ENCODE peak calls at places on chromosomes 12 and 14, in four cellular contexts. U is vagina, R is hepatocyte, V is A549. A is an unnamed sample.
A peak's percentile ranks its signal among the peaks of the same experiment; 100 is the strongest.

GRCh38 chr14:20986811-20987210 is 3.0 kb upstream of the METTL17 start:
- DNase-seq in V (peak; percentile 83), R (peak; percentile 72), U (no peak), A (no peak)

GRCh38 chr12:109732321-109733305 is 19.0 kb downstream of the FAM222A start:
- DNase-seq in U (no peak), R (no peak), V (no peak), A (no peak)

GRCh38 chr12:2396448-2396871 is 343.7 kb downstream of the CACNA1C start:
- DNase-seq in R (no peak), U (no peak), V (no peak), A (no peak)

GRCh38 chr12:78096909-78097597 is 266.4 kb downstream of the NAV3 start:
- DNase-seq in R (peak; percentile 42), U (no peak), V (no peak), A (peak; percentile 73)

GRCh38 chr12:104504151-104504550 is 47.4 kb downstream of the CHST11 start:
- DNase-seq in U (no peak), V (no peak), R (no peak), A (no peak)

GRCh38 chr12:101962486-101962885 is 85.1 kb downstream of the DRAM1 start:
- DNase-seq in V (no peak), R (no peak), U (no peak), A (no peak)

GRCh38 chr12:107130830-107131760 is 37.7 kb upstream of the CRY1 start:
- DNase-seq in R (peak; percentile 30), U (no peak), V (no peak), A (peak; percentile 11)

GRCh38 chr12:97047361-97047760 is 140.3 kb downstream of the NEDD1 start:
- DNase-seq in V (no peak), R (no peak), U (no peak), A (no peak)

GRCh38 chr12:119715268-119715620 is 47.3 kb downstream of the PRKAB1 start:
- DNase-seq in V (no peak), R (no peak), U (no peak), A (no peak)

GRCh38 chr12:1474059-1474537 is 120.3 kb downstream of the FBXL14 start:
- DNase-seq in R (peak; percentile 14), V (peak; percentile 12), U (no peak), A (peak; percentile 68)

GRCh38 chr12:110577717-110578521 is 5.2 kb downstream of the PPTC7 start:
- DNase-seq in R (peak; percentile 14), U (no peak), V (peak; percentile 55), A (no peak)

GRCh38 chr12:110885152-110885840 is 35.1 kb downstream of the MYL2 start:
- DNase-seq in V (no peak), R (no peak), U (no peak), A (no peak)

GRCh38 chr12:76006028-76006916 is 25.3 kb downstream of the PHLDA1 start:
- DNase-seq in U (no peak), R (no peak), V (no peak), A (peak; percentile 90)

GRCh38 chr14:42980419-42980818 is 1373.7 kb downstream of the LRFN5 start:
- DNase-seq in V (no peak), R (no peak), U (no peak), A (peak; percentile 42)

GRCh38 chr12:90010089-90010488 is 301.5 kb upstream of the ATP2B1 start:
- DNase-seq in V (no peak), U (no peak), R (no peak), A (no peak)

GRCh38 chr12:46579474-46579873 is 206.9 kb upstream of the SLC38A2 start:
- DNase-seq in R (no peak), U (no peak), V (no peak), A (no peak)

GRCh38 chr12:26268841-26269553 is 73.6 kb downstream of the SSPN start:
- DNase-seq in U (no peak), R (peak; percentile 31), V (no peak), A (no peak)

GRCh38 chr12:25585021-25585523 is 32.0 kb upstream of the LMNTD1 start:
- DNase-seq in R (peak; percentile 16), V (no peak), U (peak; percentile 95), A (peak; percentile 35)

GRCh38 chr12:96237465-96238077 is 43.4 kb downstream of the ELK3 start:
- DNase-seq in V (no peak), R (no peak), U (no peak), A (no peak)

GRCh38 chr12:47820631-47821345 is 1.1 kb upstream of the HDAC7 start:
- DNase-seq in R (peak; percentile 92), V (peak; percentile 98), U (peak; percentile 97), A (peak; percentile 94)

GRCh38 chr12:122081697-122082221 is 3.2 kb downstream of the MLXIP start:
- DNase-seq in V (no peak), U (no peak), R (peak; percentile 38), A (peak; percentile 27)

GRCh38 chr12:113135178-113136127 is at the start of gene RASAL1:
- DNase-seq in U (no peak), V (peak; percentile 86), R (peak; percentile 41), A (no peak)

GRCh38 chr12:104058796-104059195 is 5.5 kb upstream of the HCFC2 start:
- DNase-seq in V (no peak), U (no peak), R (no peak), A (no peak)

GRCh38 chr12:8038659-8039114 is 6.2 kb downstream of the FOXJ2 start:
- DNase-seq in V (no peak), R (peak; percentile 81), U (no peak), A (peak; percentile 60)

GRCh38 chr12:47280543-47281330 is 201.0 kb upstream of the AMIGO2 start:
- DNase-seq in R (no peak), U (no peak), V (no peak), A (no peak)

GRCh38 chr12:1801285-1801975 is 18.9 kb upstream of the LRTM2 start:
- DNase-seq in V (no peak), R (no peak), U (no peak), A (no peak)

GRCh38 chr12:75933136-75933535 is 98.4 kb downstream of the PHLDA1 start:
- DNase-seq in U (no peak), V (peak; percentile 70), R (peak; percentile 40), A (no peak)

GRCh38 chr12:97474987-97475386 is 12.4 kb downstream of the RMST start:
- DNase-seq in R (no peak), U (no peak), V (no peak), A (no peak)

GRCh38 chr12:79143803-79144202 is 279.2 kb downstream of the SYT1 start:
- DNase-seq in U (no peak), R (no peak), V (no peak), A (no peak)

GRCh38 chr12:68780731-68781130 is 27.2 kb upstream of the MDM2 start:
- DNase-seq in R (no peak), V (no peak), U (no peak), A (no peak)

GRCh38 chr14:25431211-25432076 is 381.5 kb upstream of the STXBP6 start:
- DNase-seq in V (no peak), U (no peak), R (peak; percentile 59), A (peak; percentile 27)

GRCh38 chr12:46154221-46154975 is 114.4 kb downstream of the SLC38A1 start:
- DNase-seq in V (peak; percentile 19), U (no peak), R (peak; percentile 27), A (peak; percentile 62)

GRCh38 chr12:43795716-43796282 is 10.3 kb downstream of the TWF1 start:
- DNase-seq in R (peak; percentile 6), U (no peak), V (no peak), A (no peak)

GRCh38 chr12:47190271-47190750 is 110.6 kb upstream of the AMIGO2 start:
- DNase-seq in R (no peak), V (peak; percentile 24), U (no peak), A (no peak)

GRCh38 chr12:64180951-64181350 is 41.1 kb downstream of the KICS2 start:
- DNase-seq in V (no peak), R (no peak), U (no peak), A (no peak)

GRCh38 chr14:26233126-26233525 is 364.7 kb downstream of the NOVA1 start:
- DNase-seq in U (no peak), V (no peak), R (no peak), A (no peak)

GRCh38 chr12:47885566-47885965 is 19.2 kb downstream of the VDR start:
- DNase-seq in V (no peak), R (no peak), U (no peak), A (no peak)

DNA sequence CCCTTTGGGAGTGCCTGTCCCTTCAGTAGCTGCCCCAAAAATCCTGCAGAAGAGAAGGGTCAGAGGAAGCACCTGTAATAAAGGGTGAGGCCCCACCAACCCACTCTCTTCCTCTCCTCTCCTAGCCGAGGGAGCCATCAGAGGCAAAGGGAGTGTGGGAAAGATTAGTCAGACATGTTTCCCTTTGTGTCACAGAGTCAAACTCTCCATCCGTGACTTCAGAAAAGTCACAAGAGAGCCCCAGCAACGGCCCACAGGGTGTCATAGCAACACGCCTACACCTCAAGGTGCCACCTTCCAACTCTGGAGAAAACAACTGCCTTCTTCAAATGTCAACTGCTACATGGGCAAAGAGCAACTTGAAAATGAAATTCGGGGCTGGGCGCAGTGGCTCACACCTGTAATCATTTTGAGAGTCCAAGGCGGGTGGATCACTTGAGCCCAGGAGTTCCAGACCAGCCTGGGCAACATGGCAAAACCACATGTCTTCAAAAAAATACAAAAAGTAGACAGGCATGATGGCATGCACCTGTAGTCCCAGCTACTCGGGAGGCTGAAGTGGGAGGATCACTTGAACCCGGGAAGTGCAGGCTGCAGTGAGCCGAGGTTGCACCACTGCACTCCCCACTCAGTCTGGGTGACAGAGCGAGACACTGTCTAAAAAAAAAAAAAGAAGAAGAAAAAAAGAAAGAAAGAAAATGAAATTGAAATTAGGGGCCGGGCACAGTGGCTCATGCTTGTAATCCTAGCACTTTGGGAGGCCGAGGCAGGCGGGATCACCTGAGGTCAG is 17.7 kb upstream of the CD27 start:
- DNase-seq in U (no peak), V (no peak), R (no peak), A (no peak)
- H3K4me1 ChIP-seq in U (peaks cover 20% of the 10 kb centered on the region), V (peaks cover 35% of the 10 kb centered on the region), R (no peaks in the 10 kb centered on the region), A (peaks cover 14% of the 10 kb centered on the region)

DNA sequence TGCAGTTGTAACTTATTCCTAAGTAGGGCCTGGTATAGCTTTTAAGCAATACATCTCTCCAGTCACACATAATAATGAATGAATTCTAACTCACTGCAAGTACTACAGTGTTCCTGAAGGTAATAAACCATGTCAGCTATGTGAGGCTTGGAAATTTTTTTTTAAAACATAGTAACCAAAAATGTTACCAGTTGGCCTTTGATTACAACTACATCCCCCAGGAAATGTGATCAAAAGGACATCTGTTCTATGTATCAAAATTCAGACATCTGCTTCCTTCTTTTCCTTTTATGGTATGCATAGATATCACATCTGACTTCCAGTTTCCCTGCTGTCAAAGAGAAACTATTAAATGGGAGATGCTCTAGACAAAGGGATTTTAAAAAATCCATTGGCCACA is 98.5 kb downstream of the ERGIC2 start:
- DNase-seq in V (no peak), U (no peak), R (no peak), A (peak; percentile 82)
- H3K4me3 ChIP-seq in V (no peak overlapping the region), U (no peak overlapping the region), R (no peak overlapping the region), A (no peak overlapping the region)

DNA sequence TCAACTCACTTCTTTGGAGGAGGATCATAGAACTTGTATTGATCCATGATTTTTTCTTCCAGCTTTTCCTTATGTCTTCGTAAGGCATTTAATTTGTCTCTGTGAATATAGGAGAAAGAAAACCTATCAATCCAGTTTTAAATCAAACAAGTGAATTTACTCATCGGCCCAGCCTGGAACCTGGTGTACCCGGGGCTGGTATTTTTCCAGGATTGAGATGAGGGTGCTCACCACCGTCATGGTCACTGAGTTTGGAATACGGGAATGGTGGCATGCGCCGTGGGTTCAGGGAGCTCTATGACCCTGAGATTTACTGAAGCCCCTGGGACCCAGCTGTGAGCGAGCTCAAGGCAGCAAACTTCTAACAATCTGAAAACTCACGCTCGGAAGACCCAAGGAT is 46.5 kb upstream of the GPR68 start:
- DNase-seq in U (no peak), R (no peak), V (no peak), A (no peak)
- H3K27ac ChIP-seq in U (no peak overlapping the region), R (no peak overlapping the region), V (no peak overlapping the region), A (no peak overlapping the region)

GRCh38 chr12:39032034-39032433 is 126.6 kb upstream of the CPNE8 start:
- DNase-seq in R (no peak), U (no peak), V (no peak), A (no peak)

GRCh38 chr12:39033789-39034188 is 128.4 kb upstream of the CPNE8 start:
- DNase-seq in V (no peak), R (no peak), U (no peak), A (no peak)

GRCh38 chr12:39028382-39028781 is 123.0 kb upstream of the CPNE8 start:
- DNase-seq in V (no peak), R (no peak), U (no peak), A (no peak)
- H3K4me1 ChIP-seq in V (no peaks in the 10 kb centered on the region), R (no peaks in the 10 kb centered on the region), U (no peaks in the 10 kb centered on the region), A (no peaks in the 10 kb centered on the region)